ENCODE peak calls at places on chromosomes 13 and 19, in seven cellular contexts. G, V, W, B, T, O and S are unnamed samples.

GRCh38 chr19:3276341-3276799 is 51.9 kb downstream of the CELF5 start:
- DNase-seq in G (no peak), V (no peak), W (peak; percentile 79), B (peak; percentile 78), T (no peak), O (no peak), S (no peak)

GRCh38 chr19:4556574-4557185 is 2.8 kb downstream of the SEMA6B start:
- DNase-seq in G (no peak), V (peak; percentile 14), W (no peak), B (peak; percentile 62), T (no peak), O (no peak), S (no peak)

GRCh38 chr19:21704320-21704719 is 63.1 kb downstream of the ZNF100 start:
- DNase-seq in G (no peak), V (no peak), W (no peak), B (no peak), T (no peak), O (no peak), S (no peak)

GRCh38 chr13:105920375-105920774 is 615.1 kb downstream of the EFNB2 start:
- DNase-seq in G (peak; percentile 56), V (no peak), W (no peak), B (no peak), T (no peak), O (no peak), S (no peak)

GRCh38 chr19:47068876-47069406 is 20.5 kb upstream of the TMEM160 start:
- DNase-seq in G (no peak), V (no peak), W (no peak), B (no peak), T (no peak), O (no peak), S (no peak)

GRCh38 chr13:48594080-48594815 is 59.5 kb upstream of the CYSLTR2 start:
- DNase-seq in G (no peak), V (no peak), W (no peak), B (no peak), T (no peak), O (no peak), S (no peak)

GRCh38 chr13:27372896-27373295 is 51.5 kb upstream of the GTF3A start:
- DNase-seq in G (no peak), V (no peak), W (no peak), B (peak; percentile 26), T (no peak), O (no peak), S (no peak)

GRCh38 chr13:42001580-42001979 is 40.7 kb upstream of the VWA8 start:
- DNase-seq in G (peak; percentile 94), V (no peak), W (no peak), B (peak; percentile 9), T (no peak), O (no peak), S (no peak)

GRCh38 chr13:99404005-99404755 is 97.0 kb upstream of the GPR183 start:
- DNase-seq in G (no peak), V (no peak), W (no peak), B (no peak), T (no peak), O (no peak), S (no peak)

GRCh38 chr13:18946738-18947137 is 234.9 kb downstream of the TUBA3C start:
- DNase-seq in G (no peak), V (no peak), W (peak; percentile 48), B (no peak), T (no peak), O (no peak), S (no peak)

GRCh38 chr13:104416973-104417372 is 1350.8 kb upstream of the SLC10A2 start:
- DNase-seq in G (no peak), V (no peak), W (no peak), B (no peak), T (no peak), O (no peak), S (no peak)
- TF ChIP-seq CTCF in G (no peak), V (no peak), W (no peak), B (no peak), T (no peak), O (no peak), S (no peak)

DNA sequence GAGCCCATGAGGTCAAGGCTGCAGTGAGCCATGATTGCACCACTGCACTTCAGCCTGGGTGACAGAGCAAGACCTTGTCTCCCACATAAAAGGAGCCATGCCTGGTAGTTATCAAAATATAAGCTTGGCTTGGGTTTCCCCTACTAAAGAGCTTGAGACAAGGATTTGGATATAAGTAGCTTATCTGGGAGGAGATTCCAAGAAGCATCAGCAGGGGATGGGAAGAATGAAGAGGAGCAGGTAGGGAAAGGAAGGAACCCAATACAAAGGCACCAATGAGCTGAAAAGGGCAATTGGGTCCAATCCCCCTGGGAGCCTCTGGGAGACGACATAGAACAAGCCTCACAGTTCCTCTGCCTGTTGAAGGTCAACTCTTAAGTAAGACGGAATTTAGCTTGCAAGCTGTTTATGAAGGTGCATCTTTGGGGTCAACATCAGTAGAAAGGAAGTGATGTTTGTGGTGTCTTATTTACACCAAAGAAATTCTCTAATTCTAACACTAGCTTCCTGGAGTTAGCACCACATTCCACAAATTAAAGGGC is 7.4 kb upstream of the CLEC4G start:
- DNase-seq in G (no peak), V (no peak), W (no peak), B (no peak), T (no peak), O (no peak), S (no peak)
- TF ChIP-seq CTCF in G (no peak), V (no peak), W (no peak), B (no peak), T (no peak), O (no peak), S (no peak)

GRCh38 chr19:18523841-18524240 is 2.0 kb upstream of the ELL start:
- DNase-seq in G (no peak), V (no peak), W (no peak), B (no peak), T (no peak), O (no peak), S (no peak)

GRCh38 chr19:18520848-18521691 is 800 bp downstream of the ELL start:
- DNase-seq in G (no peak), V (peak; percentile 42), W (peak; percentile 88), B (peak; percentile 54), T (no peak), O (peak; percentile 54), S (no peak)

GRCh38 chr19:18519962-18520847 is 1.7 kb downstream of the ELL start:
- DNase-seq in G (peak; percentile 82), V (peak; percentile 81), W (peak; percentile 89), B (peak; percentile 60), T (no peak), O (peak; percentile 51), S (peak; percentile 65)

GRCh38 chr19:18521692-18522123 is at the start of gene ELL:
- DNase-seq in G (no peak), V (no peak), W (no peak), B (no peak), T (no peak), O (no peak), S (no peak)

DNA sequence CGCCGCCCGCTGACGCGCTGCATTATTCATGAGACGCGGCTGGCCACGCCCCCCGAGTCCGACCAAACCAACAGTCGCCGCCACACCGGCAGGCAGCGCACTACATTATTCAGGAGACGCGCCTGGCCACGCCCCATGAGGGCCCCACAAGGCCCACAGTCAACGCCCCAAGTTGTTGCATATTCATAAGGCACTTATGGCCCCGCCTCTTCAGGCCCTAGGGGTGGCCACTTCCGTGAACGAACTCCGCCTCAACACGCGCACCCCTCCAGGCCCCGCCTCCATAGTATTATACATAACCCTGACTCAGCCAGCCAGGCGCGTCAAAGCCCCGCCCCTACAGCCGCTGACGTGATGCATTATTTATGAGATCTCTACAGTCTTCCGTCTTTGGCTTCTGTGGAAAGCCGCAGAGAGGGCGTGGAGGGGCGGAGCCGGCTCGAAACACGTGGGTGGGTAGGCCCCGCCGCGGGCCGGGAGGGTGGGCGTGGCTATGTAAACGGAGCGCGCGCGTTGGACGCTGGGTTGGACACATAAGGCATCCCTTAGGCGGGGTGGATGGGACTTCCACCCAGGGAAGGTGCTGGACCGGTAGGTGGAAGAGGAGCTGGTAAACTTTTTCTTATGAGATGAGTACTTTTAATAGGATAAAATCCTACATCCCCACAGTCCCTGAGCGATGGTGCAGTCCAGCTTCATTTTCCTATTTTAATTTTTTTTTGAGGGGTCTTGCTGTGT is 423 bp upstream of the ELL start:
- DNase-seq in G (peak; percentile 99), V (peak; percentile 100), W (peak; percentile 100), B (peak; percentile 100), T (peak; percentile 100), O (peak; percentile 100), S (peak; percentile 100)
- TF ChIP-seq CTCF in G (no peak), V (no peak), W (peak; percentile 14), B (no peak), T (peak; percentile 27), O (peak; percentile 14), S (no peak)

DNA sequence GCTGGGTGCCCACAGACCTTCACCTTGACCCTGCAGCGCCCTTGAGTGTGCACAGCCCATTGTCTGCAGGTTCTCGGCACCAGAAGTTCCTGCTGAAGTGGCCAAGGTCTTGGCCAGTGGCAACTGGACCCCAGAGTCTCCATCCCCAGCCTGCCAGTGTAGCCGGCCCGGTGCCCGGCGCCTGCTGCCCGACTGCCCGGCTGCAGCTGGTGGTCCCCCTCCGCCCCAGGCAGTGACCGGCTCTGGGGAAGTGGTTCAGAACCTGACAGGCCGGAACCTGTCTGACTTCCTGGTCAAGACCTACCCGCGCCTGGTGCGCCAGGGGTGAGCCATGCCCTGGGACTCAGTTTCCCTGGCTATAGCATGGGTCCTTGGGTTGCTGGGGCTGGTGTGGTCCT is 11.9 kb upstream of the ARHGAP45 start:
- DNase-seq in G (no peak), V (no peak), W (no peak), B (no peak), T (no peak), O (no peak), S (no peak)
- TF ChIP-seq CTCF in G (no peak), V (no peak), W (no peak), B (no peak), T (no peak), O (no peak), S (no peak)